ENCODE peak calls at places on chromosomes 11 and 22, in seven cellular contexts. One of them, this sample, is unnamed.

GRCh38 chr11:2150206-2150847 is 10.7 kb downstream of the INS start:
- DNase-seq in brain microvascular endothelial cell: no peak
- DNase-seq in cardiac fibroblast: peak
- DNase-seq in B cell: no peak
- DNase-seq in suprapubic skin: no peak
- DNase-seq in Peyer's patch: no peak
- DNase-seq in colonic mucosa: no peak
- DNase-seq in this sample: no peak

GRCh38 chr11:128235958-128236357 is 351.4 kb downstream of the ETS1 start:
- DNase-seq in brain microvascular endothelial cell: no peak
- DNase-seq in cardiac fibroblast: no peak
- DNase-seq in B cell: no peak
- DNase-seq in suprapubic skin: no peak
- DNase-seq in Peyer's patch: no peak
- DNase-seq in colonic mucosa: no peak
- DNase-seq in this sample: no peak

GRCh38 chr11:75196426-75196825 is 44.1 kb upstream of the TPBGL start:
- DNase-seq in brain microvascular endothelial cell: no peak
- DNase-seq in cardiac fibroblast: no peak
- DNase-seq in B cell: no peak
- DNase-seq in suprapubic skin: no peak
- DNase-seq in Peyer's patch: no peak
- DNase-seq in colonic mucosa: no peak
- DNase-seq in this sample: no peak

GRCh38 chr11:117919326-117920275 is 9.6 kb downstream of the TMPRSS13 start:
- DNase-seq in brain microvascular endothelial cell: no peak
- DNase-seq in cardiac fibroblast: no peak
- DNase-seq in B cell: peak
- DNase-seq in suprapubic skin: peak
- DNase-seq in Peyer's patch: no peak
- DNase-seq in colonic mucosa: no peak
- DNase-seq in this sample: no peak

GRCh38 chr11:75441804-75442132 is 8.8 kb upstream of the KLHL35 start:
- DNase-seq in brain microvascular endothelial cell: no peak
- DNase-seq in cardiac fibroblast: no peak
- DNase-seq in B cell: no peak
- DNase-seq in suprapubic skin: no peak
- DNase-seq in Peyer's patch: no peak
- DNase-seq in colonic mucosa: no peak
- DNase-seq in this sample: no peak

GRCh38 chr11:19093976-19094375 is 23.0 kb upstream of the ZDHHC13 start:
- DNase-seq in brain microvascular endothelial cell: no peak
- DNase-seq in cardiac fibroblast: no peak
- DNase-seq in B cell: no peak
- DNase-seq in suprapubic skin: no peak
- DNase-seq in Peyer's patch: no peak
- DNase-seq in colonic mucosa: no peak
- DNase-seq in this sample: no peak

GRCh38 chr11:23778971-23779370 is 717.9 kb upstream of the LUZP2 start:
- DNase-seq in brain microvascular endothelial cell: no peak
- DNase-seq in cardiac fibroblast: peak
- DNase-seq in B cell: no peak
- DNase-seq in suprapubic skin: no peak
- DNase-seq in Peyer's patch: no peak
- DNase-seq in colonic mucosa: no peak
- DNase-seq in this sample: no peak

GRCh38 chr22:27401321-27401720 is 400.2 kb downstream of the MN1 start:
- DNase-seq in brain microvascular endothelial cell: no peak
- DNase-seq in cardiac fibroblast: peak
- DNase-seq in B cell: no peak
- DNase-seq in suprapubic skin: no peak
- DNase-seq in Peyer's patch: no peak
- DNase-seq in colonic mucosa: no peak
- DNase-seq in this sample: no peak

GRCh38 chr11:64239662-64240466 is 1.0 kb upstream of the FKBP2 start:
- DNase-seq in brain microvascular endothelial cell: no peak
- DNase-seq in cardiac fibroblast: no peak
- DNase-seq in B cell: peak
- DNase-seq in suprapubic skin: no peak
- DNase-seq in Peyer's patch: no peak
- DNase-seq in colonic mucosa: no peak
- DNase-seq in this sample: no peak

GRCh38 chr22:42933783-42934144 is 76.7 kb upstream of the ARFGAP3 start:
- DNase-seq in brain microvascular endothelial cell: peak
- DNase-seq in cardiac fibroblast: peak
- DNase-seq in B cell: no peak
- DNase-seq in suprapubic skin: no peak
- DNase-seq in Peyer's patch: no peak
- DNase-seq in colonic mucosa: no peak
- DNase-seq in this sample: no peak

GRCh38 chr22:29503811-29504372 is 23.9 kb downstream of the NEFH start:
- DNase-seq in brain microvascular endothelial cell: peak
- DNase-seq in cardiac fibroblast: peak
- DNase-seq in B cell: no peak
- DNase-seq in suprapubic skin: no peak
- DNase-seq in Peyer's patch: no peak
- DNase-seq in colonic mucosa: peak
- DNase-seq in this sample: no peak

GRCh38 chr11:35907648-35908431 is 36.0 kb upstream of the LDLRAD3 start:
- DNase-seq in brain microvascular endothelial cell: peak
- DNase-seq in cardiac fibroblast: peak
- DNase-seq in B cell: no peak
- DNase-seq in suprapubic skin: peak
- DNase-seq in Peyer's patch: no peak
- DNase-seq in colonic mucosa: no peak
- DNase-seq in this sample: no peak

GRCh38 chr22:37546436-37547248 is 13.6 kb upstream of the CDC42EP1 start:
- DNase-seq in brain microvascular endothelial cell: no peak
- DNase-seq in cardiac fibroblast: peak
- DNase-seq in B cell: no peak
- DNase-seq in suprapubic skin: no peak
- DNase-seq in Peyer's patch: peak
- DNase-seq in colonic mucosa: peak
- DNase-seq in this sample: peak

GRCh38 chr22:37547249-37547741 is 13.0 kb upstream of the CDC42EP1 start:
- DNase-seq in brain microvascular endothelial cell: no peak
- DNase-seq in cardiac fibroblast: no peak
- DNase-seq in B cell: no peak
- DNase-seq in suprapubic skin: no peak
- DNase-seq in Peyer's patch: no peak
- DNase-seq in colonic mucosa: no peak
- DNase-seq in this sample: no peak

GRCh38 chr22:37551981-37552380 is 8.3 kb upstream of the CDC42EP1 start:
- DNase-seq in brain microvascular endothelial cell: no peak
- DNase-seq in cardiac fibroblast: no peak
- DNase-seq in B cell: no peak
- DNase-seq in suprapubic skin: no peak
- DNase-seq in Peyer's patch: no peak
- DNase-seq in colonic mucosa: no peak
- DNase-seq in this sample: no peak

GRCh38 chr22:37552560-37553163 is 7.6 kb upstream of the CDC42EP1 start:
- DNase-seq in brain microvascular endothelial cell: no peak
- DNase-seq in cardiac fibroblast: no peak
- DNase-seq in B cell: peak
- DNase-seq in suprapubic skin: no peak
- DNase-seq in Peyer's patch: no peak
- DNase-seq in colonic mucosa: peak
- DNase-seq in this sample: no peak

DNA sequence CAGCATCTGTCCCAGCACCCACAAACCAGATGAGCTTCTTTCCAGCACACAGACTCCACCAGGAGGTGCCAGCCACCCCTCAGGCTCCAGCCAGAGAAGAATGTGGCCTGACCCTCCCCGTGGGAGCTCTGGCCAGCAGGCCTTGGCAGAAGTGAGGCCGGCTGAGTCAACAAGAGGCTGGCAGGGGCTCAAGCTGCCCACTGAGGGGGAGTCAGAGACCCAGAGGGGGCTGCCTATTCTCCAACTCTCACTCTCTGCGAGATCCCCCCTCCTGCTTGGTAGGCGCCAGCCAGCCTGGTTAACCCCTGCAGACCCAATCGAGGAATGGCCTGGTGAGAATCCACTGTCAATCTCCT is 10.6 kb upstream of the CDC42EP1 start:
- DNase-seq in brain microvascular endothelial cell: no peak
- DNase-seq in cardiac fibroblast: peak
- DNase-seq in B cell: no peak
- DNase-seq in suprapubic skin: no peak
- DNase-seq in Peyer's patch: no peak
- DNase-seq in colonic mucosa: no peak
- DNase-seq in this sample: peak
- TF ChIP-seq CTCF in brain microvascular endothelial cell: peak
- TF ChIP-seq CTCF in cardiac fibroblast: peak
- TF ChIP-seq CTCF in B cell: no peak
- TF ChIP-seq CTCF in suprapubic skin: peak
- TF ChIP-seq CTCF in Peyer's patch: no peak
- TF ChIP-seq CTCF in colonic mucosa: no peak
- TF ChIP-seq CTCF in this sample: peak

GRCh38 chr11:90646266-90646665 is 423.4 kb upstream of the CHORDC1 start:
- DNase-seq in brain microvascular endothelial cell: no peak
- DNase-seq in cardiac fibroblast: no peak
- DNase-seq in B cell: no peak
- DNase-seq in suprapubic skin: no peak
- DNase-seq in Peyer's patch: no peak
- DNase-seq in colonic mucosa: no peak
- DNase-seq in this sample: no peak
- TF ChIP-seq CTCF in brain microvascular endothelial cell: no peak
- TF ChIP-seq CTCF in cardiac fibroblast: no peak
- TF ChIP-seq CTCF in B cell: no peak
- TF ChIP-seq CTCF in suprapubic skin: no peak
- TF ChIP-seq CTCF in Peyer's patch: no peak
- TF ChIP-seq CTCF in colonic mucosa: no peak
- TF ChIP-seq CTCF in this sample: no peak

GRCh38 chr11:65722261-65722660 is 1.7 kb upstream of the RNASEH2C start:
- DNase-seq in brain microvascular endothelial cell: no peak
- DNase-seq in cardiac fibroblast: no peak
- DNase-seq in B cell: no peak
- DNase-seq in suprapubic skin: no peak
- DNase-seq in Peyer's patch: no peak
- DNase-seq in colonic mucosa: no peak
- DNase-seq in this sample: no peak

GRCh38 chr11:65727865-65728264 is 7.3 kb upstream of the RNASEH2C start:
- DNase-seq in brain microvascular endothelial cell: no peak
- DNase-seq in cardiac fibroblast: no peak
- DNase-seq in B cell: no peak
- DNase-seq in suprapubic skin: no peak
- DNase-seq in Peyer's patch: no peak
- DNase-seq in colonic mucosa: no peak
- DNase-seq in this sample: peak

GRCh38 chr11:65726660-65727059 is 6.1 kb upstream of the RNASEH2C start:
- DNase-seq in brain microvascular endothelial cell: no peak
- DNase-seq in cardiac fibroblast: no peak
- DNase-seq in B cell: no peak
- DNase-seq in suprapubic skin: no peak
- DNase-seq in Peyer's patch: no peak
- DNase-seq in colonic mucosa: no peak
- DNase-seq in this sample: peak
- TF ChIP-seq CTCF in brain microvascular endothelial cell: no peak
- TF ChIP-seq CTCF in cardiac fibroblast: no peak
- TF ChIP-seq CTCF in B cell: no peak
- TF ChIP-seq CTCF in suprapubic skin: no peak
- TF ChIP-seq CTCF in Peyer's patch: no peak
- TF ChIP-seq CTCF in colonic mucosa: no peak
- TF ChIP-seq CTCF in this sample: no peak

GRCh38 chr11:20530942-20531703 is 68.3 kb upstream of the SLC6A5 start:
- DNase-seq in brain microvascular endothelial cell: no peak
- DNase-seq in cardiac fibroblast: no peak
- DNase-seq in B cell: no peak
- DNase-seq in suprapubic skin: no peak
- DNase-seq in Peyer's patch: no peak
- DNase-seq in colonic mucosa: no peak
- DNase-seq in this sample: no peak
- TF ChIP-seq CTCF in brain microvascular endothelial cell: no peak
- TF ChIP-seq CTCF in cardiac fibroblast: no peak
- TF ChIP-seq CTCF in B cell: no peak
- TF ChIP-seq CTCF in suprapubic skin: no peak
- TF ChIP-seq CTCF in Peyer's patch: no peak
- TF ChIP-seq CTCF in colonic mucosa: no peak
- TF ChIP-seq CTCF in this sample: no peak